ENCODE peak calls at places on chromosome 1, in six cellular contexts. V is OCI-LY7, Q is cardiac muscle cell, M is omental fat pad, J is GM04504, D is Right ventricle myocardium superior. Z is an unnamed sample.

GRCh38 chr1:76950306-76950705 is 83.0 kb downstream of the ST6GALNAC5 start:
- DNase-seq in V (no peak), Q (no peak), J (no peak), M (no peak), D (no peak), Z (no peak)

GRCh38 chr1:199851453-199851852 is 176.1 kb upstream of the NR5A2 start:
- DNase-seq in M (no peak), V (no peak), D (no peak), Q (no peak), J (no peak), Z (no peak)

GRCh38 chr1:80023366-80023765 is 1016.8 kb upstream of the ADGRL4 start:
- DNase-seq in D (no peak), V (no peak), Q (no peak), J (no peak), M (no peak), Z (no peak)

GRCh38 chr1:39076799-39077148 is 50.6 kb downstream of the NDUFS5 start:
- DNase-seq in J (no peak), Q (no peak), V (no peak), M (no peak), D (no peak), Z (no peak)

GRCh38 chr1:200073286-200073637 is 45.8 kb downstream of the NR5A2 start:
- DNase-seq in J (no peak), D (no peak), V (no peak), M (no peak), Q (no peak), Z (no peak)

GRCh38 chr1:61323681-61324328 is 241.4 kb downstream of the NFIA start:
- DNase-seq in Q (no peak), V (no peak), J (no peak), M (no peak), D (no peak), Z (no peak)

GRCh38 chr1:218582646-218583045 is 237.5 kb downstream of the TGFB2 start:
- DNase-seq in V (no peak), Q (no peak), M (no peak), J (no peak), D (no peak), Z (no peak)

GRCh38 chr1:30305061-30305460 is 418.3 kb downstream of the MATN1 start:
- DNase-seq in V (no peak), J (no peak), D (no peak), Q (no peak), M (no peak), Z (no peak)

GRCh38 chr1:157961805-157962762 is 31.4 kb upstream of the KIRREL1 start:
- DNase-seq in J (peak), D (no peak), M (no peak), V (no peak), Q (peak), Z (no peak)

GRCh38 chr1:64675718-64676345 is 69.0 kb upstream of the RAVER2 start:
- DNase-seq in Q (peak), V (peak), D (no peak), J (no peak), M (no peak), Z (no peak)

GRCh38 chr1:36133484-36133883 is 8.5 kb upstream of the COL8A2 start:
- DNase-seq in M (peak), Q (peak), D (no peak), J (peak), V (no peak), Z (no peak)

GRCh38 chr1:179921981-179922380 is 32.6 kb upstream of the CEP350 start:
- DNase-seq in J (no peak), D (no peak), M (no peak), Q (peak), V (no peak), Z (no peak)